ENCODE peak calls at places on chromosomes 16 and 17, in seven cellular contexts. K, Q, C, O, N, Z and J are unnamed samples.
A peak's percentile ranks its signal among the peaks of the same experiment; 100 is the strongest.

GRCh38 chr16:83138512-83138911 is 511.7 kb downstream of the CDH13 start:
- DNase-seq in K (peak; percentile 17), Q (no peak), C (no peak), O (no peak), N (no peak), Z (no peak), J (no peak)

GRCh38 chr17:74947041-74947754 is 11.5 kb downstream of the OTOP3 start:
- DNase-seq in K (no peak), Q (no peak), C (no peak), O (no peak), N (no peak), Z (no peak), J (no peak)

GRCh38 chr17:73308017-73308823 is 3.6 kb downstream of the CDC42EP4 start:
- DNase-seq in K (peak; percentile 95), Q (no peak), C (no peak), O (no peak), N (no peak), Z (peak; percentile 88), J (peak; percentile 92)

GRCh38 chr16:66933776-66934137 is 445 bp downstream of the CIAO2B start:
- DNase-seq in K (peak; percentile 42), Q (peak; percentile 35), C (no peak), O (no peak), N (no peak), Z (no peak), J (no peak)

GRCh38 chr16:49524578-49525315 is 151.1 kb downstream of the C16orf78 start:
- DNase-seq in K (no peak), Q (no peak), C (peak; percentile 92), O (no peak), N (no peak), Z (no peak), J (no peak)

GRCh38 chr16:71259086-71259485 is 28.6 kb upstream of the HYDIN start:
- DNase-seq in K (no peak), Q (no peak), C (no peak), O (no peak), N (no peak), Z (no peak), J (no peak)

GRCh38 chr16:5916711-5917191 is 819.2 kb upstream of the EEF2KMT start:
- DNase-seq in K (no peak), Q (no peak), C (no peak), O (no peak), N (no peak), Z (no peak), J (no peak)

GRCh38 chr17:1486802-1487695 is 5.4 kb downstream of the MYO1C start:
- DNase-seq in K (peak; percentile 80), Q (no peak), C (no peak), O (peak; percentile 89), N (peak; percentile 73), Z (peak; percentile 91), J (peak; percentile 52)

GRCh38 chr17:39916918-39917317 is 1.5 kb downstream of the GSDMB start:
- DNase-seq in K (no peak), Q (no peak), C (no peak), O (no peak), N (no peak), Z (no peak), J (no peak)

GRCh38 chr16:70416748-70417616 is 21.9 kb downstream of the ST3GAL2 start:
- DNase-seq in K (peak; percentile 28), Q (no peak), C (no peak), O (no peak), N (peak; percentile 46), Z (no peak), J (no peak)

GRCh38 chr16:80366023-80366422 is 174.8 kb upstream of the DYNLRB2 start:
- DNase-seq in K (no peak), Q (no peak), C (no peak), O (no peak), N (no peak), Z (no peak), J (no peak)

GRCh38 chr17:41810659-41811548 is 845 bp downstream of the P3H4 start:
- DNase-seq in K (peak; percentile 38), Q (no peak), C (no peak), O (peak; percentile 49), N (no peak), Z (no peak), J (no peak)

GRCh38 chr17:4485676-4486646 is 12.7 kb upstream of the SPNS2 start:
- DNase-seq in K (no peak), Q (no peak), C (no peak), O (no peak), N (no peak), Z (no peak), J (no peak)

GRCh38 chr16:87465306-87465705 is 27.5 kb downstream of the ZCCHC14 start:
- DNase-seq in K (peak; percentile 44), Q (no peak), C (no peak), O (no peak), N (no peak), Z (peak; percentile 84), J (peak; percentile 74)

GRCh38 chr16:12084436-12084835 is 107.9 kb downstream of the SNX29 start:
- DNase-seq in K (no peak), Q (no peak), C (no peak), O (no peak), N (no peak), Z (peak; percentile 32), J (no peak)

GRCh38 chr17:79676796-79677195 is 53.9 kb upstream of the ENPP7 start:
- DNase-seq in K (no peak), Q (no peak), C (no peak), O (no peak), N (no peak), Z (no peak), J (no peak)

GRCh38 chr16:87033541-87034300 is 283.5 kb downstream of the C16orf95 start:
- DNase-seq in K (no peak), Q (no peak), C (no peak), O (no peak), N (no peak), Z (no peak), J (no peak)

GRCh38 chr17:73142763-73143395 is 21.9 kb upstream of the SSTR2 start:
- DNase-seq in K (no peak), Q (no peak), C (no peak), O (no peak), N (no peak), Z (no peak), J (peak; percentile 15)

GRCh38 chr17:3916013-3916696 is at the start of gene P2RX1:
- DNase-seq in K (no peak), Q (no peak), C (no peak), O (no peak), N (no peak), Z (no peak), J (no peak)

GRCh38 chr17:36918260-36918691 is 19.0 kb upstream of the LHX1 start:
- DNase-seq in K (peak; percentile 89), Q (no peak), C (no peak), O (peak; percentile 67), N (no peak), Z (no peak), J (peak; percentile 1)

GRCh38 chr17:68955181-68955841 is at the start of gene ABCA8:
- DNase-seq in K (no peak), Q (no peak), C (peak; percentile 27), O (no peak), N (no peak), Z (peak; percentile 63), J (no peak)

GRCh38 chr17:61498042-61498441 is 45.8 kb downstream of the TBX4 start:
- DNase-seq in K (no peak), Q (no peak), C (no peak), O (no peak), N (no peak), Z (no peak), J (no peak)

GRCh38 chr16:3907586-3907985 is 27.1 kb upstream of the CREBBP start:
- DNase-seq in K (no peak), Q (no peak), C (no peak), O (peak; percentile 57), N (no peak), Z (no peak), J (no peak)

GRCh38 chr17:61405686-61406542 is 6.3 kb downstream of the TBX2 start:
- DNase-seq in K (no peak), Q (no peak), C (no peak), O (peak; percentile 24), N (no peak), Z (peak; percentile 56), J (no peak)

GRCh38 chr16:71883193-71883848 is 661 bp downstream of the ZNF821 start:
- DNase-seq in K (peak; percentile 41), Q (no peak), C (no peak), O (peak; percentile 82), N (peak; percentile 47), Z (peak; percentile 69), J (no peak)

GRCh38 chr16:22353188-22353919 is 21.1 kb downstream of the CDR2 start:
- DNase-seq in K (peak; percentile 98), Q (no peak), C (no peak), O (no peak), N (no peak), Z (no peak), J (peak; percentile 87)

GRCh38 chr17:48624544-48625501 is 1.3 kb downstream of the HOXB9 start:
- DNase-seq in K (no peak), Q (no peak), C (no peak), O (peak; percentile 87), N (no peak), Z (no peak), J (no peak)

GRCh38 chr17:15307686-15308085 is 33.7 kb downstream of the TEKT3 start:
- DNase-seq in K (no peak), Q (no peak), C (no peak), O (no peak), N (no peak), Z (no peak), J (no peak)

GRCh38 chr16:51523400-51523799 is 372.3 kb upstream of the SALL1 start:
- DNase-seq in K (peak; percentile 18), Q (no peak), C (no peak), O (no peak), N (no peak), Z (no peak), J (peak; percentile 9)

GRCh38 chr17:14451729-14452191 is 150.9 kb downstream of the HS3ST3B1 start:
- DNase-seq in K (no peak), Q (no peak), C (no peak), O (no peak), N (no peak), Z (no peak), J (no peak)